ENCODE peak calls at places on chromosomes 7 and 10, in nine cellular contexts. W, C, L, V, J, M, A, I and E are unnamed samples.

GRCh38 chr7:93228302-93228701 is 2.0 kb upstream of the HEPACAM2 start:
- DNase-seq in A (no peak), C (peak), V (peak), J (no peak), L (peak), I (peak), W (peak), M (peak), E (no peak)

GRCh38 chr7:19698331-19698730 is 10.5 kb downstream of the POLR1F start:
- DNase-seq in V (no peak), M (no peak), I (no peak), W (no peak), L (no peak), A (no peak), C (no peak), J (no peak), E (no peak)

GRCh38 chr10:61832866-61833481 is 68.5 kb upstream of the ARID5B start:
- DNase-seq in V (no peak), W (no peak), J (no peak), C (no peak), M (no peak), L (no peak), I (no peak), A (no peak), E (no peak)

GRCh38 chr7:2522780-2523433 is 3.3 kb downstream of the LFNG start:
- DNase-seq in M (peak), A (no peak), C (peak), L (no peak), V (peak), J (no peak), I (no peak), W (peak), E (no peak)

GRCh38 chr10:73910764-73911552 is at the start of gene PLAU:
- DNase-seq in C (no peak), A (peak), V (peak), L (peak), I (peak), M (peak), W (peak), J (peak), E (peak)

GRCh38 chr7:67341153-67341768 is 344.6 kb downstream of the TYW1 start:
- DNase-seq in A (no peak), I (no peak), L (no peak), C (no peak), M (no peak), W (no peak), V (no peak), J (no peak), E (no peak)

GRCh38 chr7:15891151-15891842 is 204.8 kb upstream of the MEOX2 start:
- DNase-seq in L (no peak), V (no peak), A (no peak), C (no peak), I (no peak), W (no peak), M (no peak), J (no peak), E (no peak)

GRCh38 chr7:2956526-2957368 is 86.9 kb downstream of the CARD11 start:
- DNase-seq in J (no peak), A (no peak), C (peak), L (no peak), I (no peak), V (no peak), M (no peak), W (no peak), E (no peak)

GRCh38 chr7:17689361-17689760 is 250.9 kb downstream of the SNX13 start:
- DNase-seq in C (no peak), M (no peak), A (no peak), W (no peak), J (no peak), V (peak), I (no peak), L (no peak), E (no peak)

GRCh38 chr7:50412958-50413357 is 37.2 kb downstream of the FIGNL1 start:
- DNase-seq in J (no peak), W (no peak), I (no peak), C (no peak), L (no peak), M (no peak), V (no peak), A (no peak), E (no peak)

GRCh38 chr10:34396669-34397068 is 418.4 kb downstream of the PARD3 start:
- DNase-seq in W (no peak), L (no peak), V (no peak), A (no peak), I (no peak), J (no peak), C (no peak), M (no peak), E (no peak)

GRCh38 chr7:140611641-140612040 is 29.0 kb downstream of the DENND2A start:
- DNase-seq in J (no peak), A (no peak), V (no peak), L (no peak), M (no peak), C (no peak), W (no peak), I (no peak), E (no peak)

GRCh38 chr7:75943864-75944263 is 28.9 kb downstream of the POR start:
- DNase-seq in A (no peak), J (no peak), C (peak), L (no peak), V (no peak), W (no peak), M (no peak), I (no peak), E (no peak)

GRCh38 chr7:28666144-28666543 is 253.8 kb downstream of the CREB5 start:
- DNase-seq in A (no peak), C (peak), V (no peak), I (no peak), W (no peak), J (no peak), M (no peak), L (no peak), E (no peak)

GRCh38 chr10:73244866-73245477 is 2.1 kb downstream of the DNAJC9 start:
- DNase-seq in W (no peak), L (no peak), I (no peak), A (no peak), C (no peak), M (no peak), J (no peak), V (no peak), E (no peak)

GRCh38 chr10:78071140-78071856 is 37.6 kb downstream of the RPS24 start:
- DNase-seq in A (no peak), M (no peak), W (no peak), J (no peak), C (no peak), L (no peak), V (no peak), I (no peak), E (no peak)

GRCh38 chr10:70430489-70431445 is 10.7 kb downstream of the NODAL start:
- DNase-seq in W (no peak), V (no peak), A (no peak), C (no peak), J (no peak), I (no peak), M (no peak), L (no peak), E (no peak)

GRCh38 chr10:59284111-59284975 is 78.0 kb downstream of the FAM13C start:
- DNase-seq in I (no peak), M (no peak), A (no peak), L (no peak), C (peak), J (no peak), V (no peak), W (no peak), E (no peak)

GRCh38 chr10:44234471-44234850 is 150.4 kb downstream of the CXCL12 start:
- DNase-seq in C (no peak), I (no peak), M (no peak), V (no peak), A (no peak), L (no peak), W (no peak), J (no peak), E (no peak)

GRCh38 chr7:46486264-46487206 is 565.5 kb upstream of the IGFBP3 start:
- DNase-seq in M (no peak), C (peak), I (no peak), V (no peak), L (no peak), A (no peak), W (no peak), J (no peak), E (no peak)

GRCh38 chr7:18468794-18469193 is 26.8 kb upstream of the HDAC9 start:
- DNase-seq in W (no peak), A (no peak), V (peak), M (no peak), L (no peak), C (no peak), J (no peak), I (peak), E (no peak)

GRCh38 chr7:43341132-43341531 is 228.7 kb downstream of the HECW1 start:
- DNase-seq in A (no peak), J (no peak), L (no peak), W (no peak), M (no peak), C (no peak), V (no peak), I (no peak), E (no peak)

GRCh38 chr7:144812379-144813283 is 23.2 kb downstream of the TPK1 start:
- DNase-seq in V (peak), W (no peak), L (no peak), C (no peak), A (no peak), J (no peak), I (peak), M (no peak), E (no peak)

GRCh38 chr7:17985473-17986239 is 42.0 kb downstream of the PRPS1L1 start:
- DNase-seq in L (no peak), V (no peak), M (no peak), C (no peak), A (no peak), I (no peak), J (no peak), W (no peak), E (no peak)

GRCh38 chr10:94630017-94630688 is 53.4 kb upstream of the CYP2C18 start:
- DNase-seq in M (peak), V (peak), W (peak), L (peak), J (no peak), A (no peak), I (peak), C (peak), E (no peak)

GRCh38 chr10:103835121-103836045 is 20.0 kb downstream of the SH3PXD2A start:
- DNase-seq in I (no peak), L (no peak), M (no peak), A (no peak), J (peak), V (no peak), W (no peak), C (no peak), E (no peak)

GRCh38 chr7:96303105-96303685 is 18.7 kb downstream of the SLC25A13 start:
- DNase-seq in A (no peak), I (no peak), J (no peak), V (no peak), L (peak), W (no peak), M (no peak), C (peak), E (no peak)

GRCh38 chr7:44636926-44637325 is 30.5 kb downstream of the OGDH start:
- DNase-seq in L (no peak), A (no peak), V (no peak), C (no peak), J (no peak), W (no peak), I (no peak), M (no peak), E (no peak)